ENCODE peak calls at places on chromosomes 12 and 14, in four cellular contexts. B is GM23248, O is upper lobe of right lung, I is mucosa of descending colon. P is an unnamed sample.
A peak's percentile ranks its signal among the peaks of the same experiment; 100 is the strongest.

GRCh38 chr14:81219821-81220487 is 805 bp downstream of the GTF2A1 start:
- DNase-seq in B (peak; percentile 71), O (peak; percentile 81), I (peak; percentile 71), P (peak; percentile 34)

GRCh38 chr12:67068204-67068731 is 200.9 kb upstream of the CAND1 start:
- DNase-seq in B (no peak), O (no peak), I (no peak), P (peak; percentile 29)

GRCh38 chr12:96242597-96242996 is 48.4 kb downstream of the ELK3 start:
- DNase-seq in B (no peak), O (no peak), I (no peak), P (no peak)

GRCh38 chr12:31370645-31371620 is 45.0 kb upstream of the SINHCAF start:
- DNase-seq in B (no peak), O (no peak), I (no peak), P (peak; percentile 82)

GRCh38 chr12:11839093-11839641 is 189.7 kb downstream of the ETV6 start:
- DNase-seq in B (peak; percentile 13), O (no peak), I (no peak), P (peak; percentile 75)

GRCh38 chr14:102775855-102776760 is 1.1 kb upstream of the TRAF3 start:
- DNase-seq in B (peak; percentile 90), O (no peak), I (peak; percentile 69), P (peak; percentile 67)

GRCh38 chr12:64566122-64566521 is 44.2 kb upstream of the RASSF3 start:
- DNase-seq in B (no peak), O (no peak), I (no peak), P (no peak)

GRCh38 chr12:3085341-3086125 is 8.4 kb downstream of the TSPAN9 start:
- DNase-seq in B (no peak), O (no peak), I (no peak), P (no peak)

GRCh38 chr12:80567391-80567790 is 123.4 kb downstream of the PTPRQ start:
- DNase-seq in B (peak; percentile 49), O (no peak), I (no peak), P (no peak)

GRCh38 chr12:4285070-4285469 is 11.5 kb downstream of the CCND2 start:
- DNase-seq in B (no peak), O (no peak), I (no peak), P (no peak)

GRCh38 chr12:115341442-115341841 is 657.5 kb upstream of the TBX3 start:
- DNase-seq in B (peak; percentile 97), O (no peak), I (peak; percentile 49), P (peak; percentile 71)

GRCh38 chr12:118237908-118238307 is 102.0 kb downstream of the PEBP1 start:
- DNase-seq in B (peak; percentile 72), O (no peak), I (no peak), P (no peak)

GRCh38 chr14:97878727-97879126 is 1081.5 kb downstream of the VRK1 start:
- DNase-seq in B (peak; percentile 12), O (no peak), I (no peak), P (peak; percentile 21)

GRCh38 chr12:124259168-124260066 is 35.5 kb upstream of the RFLNA start:
- DNase-seq in B (peak; percentile 13), O (no peak), I (no peak), P (no peak)
- H3K9me3 ChIP-seq in B (no peaks in the 10 kb centered on the region), O (no peaks in the 10 kb centered on the region), I (no peaks in the 10 kb centered on the region), P (no peaks in the 10 kb centered on the region)

GRCh38 chr14:105993814-105994213 is 467.4 kb downstream of the TMEM121 start:
- DNase-seq in B (no peak), O (no peak), I (no peak), P (no peak)
- H3K9me3 ChIP-seq in B (no peaks in the 10 kb centered on the region), O (no peaks in the 10 kb centered on the region), I (no peaks in the 10 kb centered on the region), P (no peaks in the 10 kb centered on the region)

GRCh38 chr12:130438243-130438620 is 100.5 kb downstream of the PIWIL1 start:
- DNase-seq in B (no peak), O (peak; percentile 46), I (peak; percentile 24), P (no peak)
- H3K9me3 ChIP-seq in B (no peaks in the 10 kb centered on the region), O (no peaks in the 10 kb centered on the region), I (no peaks in the 10 kb centered on the region), P (no peaks in the 10 kb centered on the region)

DNA sequence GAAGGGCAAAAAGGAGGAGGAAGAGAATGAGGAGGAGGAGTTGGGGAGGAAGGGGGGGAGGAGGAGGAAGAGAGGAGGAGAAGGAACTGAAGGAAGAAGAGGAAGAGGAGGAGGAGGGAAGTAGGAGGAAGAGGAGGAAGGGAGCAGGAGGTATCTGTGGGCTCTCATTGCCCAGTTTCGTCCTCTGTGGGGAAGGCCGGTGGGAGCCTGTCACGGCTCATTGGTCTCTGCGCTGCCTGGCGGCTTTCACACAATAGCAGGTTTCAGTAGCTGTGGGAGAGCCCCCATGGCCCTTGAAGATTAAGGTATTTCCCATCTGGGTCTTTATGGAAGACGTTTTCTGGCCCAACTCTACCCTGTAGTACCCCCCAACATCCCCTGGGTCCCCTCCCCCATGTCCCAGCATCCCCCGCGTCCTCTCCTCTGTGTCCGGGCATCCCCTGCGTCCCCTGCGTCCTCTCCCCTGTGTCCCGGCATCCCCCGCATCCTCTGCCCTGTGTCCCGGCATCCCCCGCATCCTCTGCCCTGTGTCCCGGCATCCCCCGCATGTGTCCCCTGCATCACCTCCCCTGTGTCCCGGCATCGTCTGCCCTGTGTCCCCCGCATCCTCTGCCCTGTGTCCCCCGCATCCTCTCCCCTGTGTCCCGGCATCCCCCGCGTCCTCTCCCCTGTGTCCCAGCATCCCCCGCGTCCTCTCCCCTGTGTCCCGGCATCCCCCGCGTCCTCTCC is 278.2 kb upstream of the SFSWAP start:
- DNase-seq in B (no peak), O (no peak), I (no peak), P (no peak)
- H3K9me3 ChIP-seq in B (no peaks in the 10 kb centered on the region), O (no peaks in the 10 kb centered on the region), I (no peaks in the 10 kb centered on the region), P (no peaks in the 10 kb centered on the region)

P was measured in colonic mucosa.